ENCODE peak calls at places on chromosome 10, in ten cellular contexts. R, H, B, S, A, L, W, T, P and J are unnamed samples.
A peak's percentile ranks its signal among the peaks of the same experiment; 100 is the strongest.

GRCh38 chr10:80585812-80586211 is 48.1 kb downstream of the SH2D4B start:
- DNase-seq in R (no peak), H (no peak), B (no peak), S (no peak), A (no peak), L (no peak), W (no peak), T (no peak), P (no peak), J (no peak)

GRCh38 chr10:94116848-94117247 is 123.1 kb downstream of the PLCE1 start:
- DNase-seq in R (no peak), H (no peak), B (no peak), S (no peak), A (no peak), L (no peak), W (no peak), T (no peak), P (no peak), J (no peak)

GRCh38 chr10:26540601-26541000 is 102.5 kb downstream of the APBB1IP start:
- DNase-seq in R (no peak), H (no peak), B (no peak), S (no peak), A (peak; percentile 81), L (peak; percentile 76), W (no peak), T (no peak), P (no peak), J (peak; percentile 19)

GRCh38 chr10:9209105-9209798 is 1154.8 kb downstream of the GATA3 start:
- DNase-seq in R (peak; percentile 41), H (peak; percentile 53), B (peak; percentile 38), S (peak; percentile 75), A (peak; percentile 89), L (peak; percentile 80), W (peak; percentile 39), T (peak; percentile 15), P (peak; percentile 58), J (peak; percentile 75)

GRCh38 chr10:104262055-104262454 is 6.9 kb upstream of the GSTO2 start:
- DNase-seq in R (no peak), H (no peak), B (no peak), S (no peak), A (no peak), L (peak; percentile 35), W (no peak), T (no peak), P (no peak), J (no peak)

GRCh38 chr10:80412521-80412920 is 4.2 kb downstream of the PRXL2A start:
- DNase-seq in R (no peak), H (no peak), B (no peak), S (no peak), A (no peak), L (no peak), W (no peak), T (no peak), P (no peak), J (no peak)

GRCh38 chr10:110471566-110472139 is 26.1 kb upstream of the DUSP5 start:
- DNase-seq in R (no peak), H (no peak), B (no peak), S (no peak), A (no peak), L (no peak), W (no peak), T (peak; percentile 80), P (no peak), J (peak; percentile 57)

GRCh38 chr10:86690231-86690630 is 21.9 kb downstream of the LDB3 start:
- DNase-seq in R (no peak), H (no peak), B (no peak), S (no peak), A (no peak), L (no peak), W (no peak), T (no peak), P (no peak), J (no peak)

GRCh38 chr10:26714816-26715487 is 17.5 kb downstream of the PDSS1 start:
- DNase-seq in R (no peak), H (peak; percentile 80), B (no peak), S (no peak), A (no peak), L (no peak), W (no peak), T (no peak), P (no peak), J (no peak)

GRCh38 chr10:72597897-72598296 is 28.0 kb downstream of the MICU1 start:
- DNase-seq in R (no peak), H (no peak), B (no peak), S (no peak), A (no peak), L (no peak), W (no peak), T (peak; percentile 73), P (no peak), J (peak; percentile 39)

DNA sequence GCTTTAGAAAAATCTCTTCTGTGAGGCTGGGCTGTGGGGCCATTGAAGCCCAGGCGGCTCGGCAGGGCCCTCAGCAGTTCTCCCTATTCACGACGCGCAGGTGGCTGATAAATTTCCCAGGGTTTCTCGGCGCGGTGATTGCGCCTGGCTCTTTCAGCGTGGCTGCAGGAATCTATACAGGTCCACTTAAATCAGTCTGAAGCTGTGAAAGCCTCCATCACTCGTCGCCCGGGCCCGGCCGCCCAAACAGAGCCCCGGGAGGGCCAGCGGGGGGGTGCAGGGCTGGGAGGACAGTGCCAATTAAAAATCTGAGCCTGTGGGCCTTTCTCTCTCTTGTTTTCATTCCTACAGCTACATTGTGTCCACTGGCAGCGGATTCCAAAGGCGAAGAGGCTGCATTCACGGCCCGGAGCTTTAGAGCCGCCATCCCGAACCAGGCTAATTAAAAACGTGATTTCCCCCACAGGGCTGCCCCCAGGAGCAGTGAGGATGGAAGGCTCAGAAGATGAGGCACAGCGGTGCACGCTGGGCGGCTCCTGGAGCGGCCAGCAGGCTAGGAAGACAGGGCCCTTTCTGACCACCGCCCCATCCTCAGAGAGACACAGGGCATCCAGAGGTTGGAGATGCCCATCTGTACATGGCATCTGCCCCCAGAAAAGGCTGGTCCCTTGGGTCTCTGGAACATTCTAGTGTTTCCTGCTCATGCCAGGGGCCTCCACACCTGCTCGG is 100.7 kb downstream of the FAM53B start:
- DNase-seq in R (no peak), H (no peak), B (no peak), S (no peak), A (no peak), L (no peak), W (no peak), T (no peak), P (no peak), J (no peak)
- H3K4me1 ChIP-seq in R (peaks cover 20% of the 10 kb centered on the region), H (peaks cover 56% of the 10 kb centered on the region), B (peaks cover 15% of the 10 kb centered on the region), S (peaks cover 44% of the 10 kb centered on the region), A (no peaks in the 10 kb centered on the region), L (peaks cover 3% of the 10 kb centered on the region), W (peaks cover 46% of the 10 kb centered on the region), T (peaks cover 24% of the 10 kb centered on the region), P (peaks cover 16% of the 10 kb centered on the region), J (peaks cover 16% of the 10 kb centered on the region)

GRCh38 chr10:63240807-63241206 is 107.7 kb downstream of the NRBF2 start:
- DNase-seq in R (no peak), H (no peak), B (no peak), S (no peak), A (no peak), L (no peak), W (no peak), T (peak; percentile 50), P (no peak), J (no peak)
- H3K4me1 ChIP-seq in R (peaks cover 17% of the 10 kb centered on the region), H (peaks cover 87% of the 10 kb centered on the region), B (peaks cover 51% of the 10 kb centered on the region), S (peaks cover 20% of the 10 kb centered on the region), A (peaks cover 35% of the 10 kb centered on the region), L (peaks cover 4% of the 10 kb centered on the region), W (peaks cover 2% of the 10 kb centered on the region), T (peaks cover 18% of the 10 kb centered on the region), P (no peaks in the 10 kb centered on the region), J (peaks cover 21% of the 10 kb centered on the region)

DNA sequence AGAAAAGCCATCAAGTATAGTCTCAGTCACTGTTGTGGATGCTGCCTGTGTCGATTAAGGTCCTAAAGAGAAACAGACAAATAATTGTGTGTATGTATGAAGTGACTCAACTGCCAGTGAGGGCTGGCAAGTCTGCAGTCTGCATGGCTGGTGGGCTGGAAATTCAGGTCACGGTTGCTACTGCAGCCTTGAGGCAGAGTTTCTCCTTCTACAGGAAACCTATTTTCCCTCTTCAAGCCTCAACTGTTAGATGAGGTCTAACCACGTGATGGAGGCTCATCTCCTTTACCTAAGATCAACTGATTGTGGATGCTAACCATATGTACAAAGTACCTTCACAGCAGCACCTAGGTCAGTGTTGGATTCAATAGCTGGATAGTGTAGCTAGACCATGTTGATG is 29.9 kb downstream of the MBL2 start:
- DNase-seq in R (no peak), H (no peak), B (no peak), S (no peak), A (no peak), L (no peak), W (no peak), T (no peak), P (no peak), J (no peak)
- H3K4me1 ChIP-seq in R (no peaks in the 10 kb centered on the region), H (no peaks in the 10 kb centered on the region), B (no peaks in the 10 kb centered on the region), S (no peaks in the 10 kb centered on the region), A (no peaks in the 10 kb centered on the region), L (no peaks in the 10 kb centered on the region), W (no peaks in the 10 kb centered on the region), T (no peaks in the 10 kb centered on the region), P (no peaks in the 10 kb centered on the region), J (no peaks in the 10 kb centered on the region)

DNA sequence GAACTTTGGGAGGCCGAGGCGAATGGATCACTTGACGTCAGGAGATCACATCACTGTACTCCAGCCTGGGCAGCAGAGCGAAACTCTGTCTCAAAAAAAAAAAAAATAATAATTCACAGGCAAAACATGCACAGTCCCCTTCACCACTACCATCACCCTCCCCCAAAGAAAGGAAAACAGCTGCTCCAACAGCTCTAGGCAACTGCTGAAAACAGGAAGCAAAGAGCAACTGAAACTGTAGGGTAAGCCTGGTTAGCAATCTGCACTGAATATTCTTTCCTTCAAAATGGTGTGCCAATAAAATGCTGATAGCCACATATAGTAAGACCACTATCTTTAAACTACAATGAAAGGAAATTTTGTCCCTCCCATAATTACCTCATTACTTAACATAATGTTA is 11.8 kb downstream of the NT5C2 start:
- DNase-seq in R (no peak), H (no peak), B (no peak), S (no peak), A (no peak), L (no peak), W (no peak), T (no peak), P (no peak), J (no peak)
- H3K4me1 ChIP-seq in R (no peaks in the 10 kb centered on the region), H (peaks cover 67% of the 10 kb centered on the region), B (peaks cover 52% of the 10 kb centered on the region), S (peaks cover 5% of the 10 kb centered on the region), A (peaks cover 12% of the 10 kb centered on the region), L (no peaks in the 10 kb centered on the region), W (peaks cover 15% of the 10 kb centered on the region), T (no peaks in the 10 kb centered on the region), P (no peaks in the 10 kb centered on the region), J (no peaks in the 10 kb centered on the region)

DNA sequence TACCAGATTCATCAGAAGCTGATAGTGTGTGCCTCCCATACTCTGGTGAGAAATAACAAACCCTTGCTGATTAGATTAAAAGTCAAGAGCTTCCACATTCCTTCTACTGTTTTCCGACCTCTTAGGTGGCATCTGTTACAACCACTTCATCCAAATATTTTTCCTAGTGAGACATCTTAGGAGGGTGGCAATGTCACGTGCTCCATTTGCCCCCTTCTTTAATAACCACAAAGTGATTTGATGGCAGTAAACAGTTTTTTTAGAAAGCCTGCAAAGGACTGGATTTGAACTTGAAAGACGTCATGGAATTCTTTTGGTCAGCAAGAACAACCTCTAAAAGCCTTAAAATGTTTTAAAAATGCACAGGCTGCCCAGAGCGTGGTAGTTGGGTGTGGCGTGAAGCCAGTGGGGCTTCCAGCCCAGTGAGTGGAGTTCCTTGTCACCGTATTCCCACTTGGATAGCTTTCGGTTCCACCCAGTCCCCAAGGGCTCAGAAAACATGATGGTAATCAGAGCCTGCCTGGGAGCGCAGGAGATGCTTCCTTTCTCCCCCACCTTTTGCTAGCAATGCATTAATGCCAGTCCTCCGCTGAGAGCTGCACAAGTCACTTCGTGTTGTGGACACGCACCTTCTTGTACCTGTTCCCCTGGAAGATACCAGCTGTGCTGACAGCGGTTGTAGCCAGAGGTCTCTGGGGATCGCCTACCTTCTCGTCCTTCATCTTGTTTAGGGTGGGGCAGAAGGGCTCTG is 256.4 kb downstream of the KIAA1217 start:
- DNase-seq in R (no peak), H (peak; percentile 39), B (no peak), S (no peak), A (no peak), L (no peak), W (no peak), T (peak; percentile 99), P (peak; percentile 35), J (peak; percentile 35)
- H3K4me1 ChIP-seq in R (no peaks in the 10 kb centered on the region), H (peaks cover 59% of the 10 kb centered on the region), B (peaks cover 18% of the 10 kb centered on the region), S (peaks cover 36% of the 10 kb centered on the region), A (peaks cover 5% of the 10 kb centered on the region), L (peaks cover 8% of the 10 kb centered on the region), W (peaks cover 3% of the 10 kb centered on the region), T (peaks cover 48% of the 10 kb centered on the region), P (peaks cover 21% of the 10 kb centered on the region), J (peaks cover 19% of the 10 kb centered on the region)